ENCODE peak calls at places on chromosomes 2 and 18, in four cellular contexts. I is SK-MEL-5, V is fibroblast of the conjunctiva, Y is HFFc6. X is an unnamed sample.

GRCh38 chr2:67604360-67604759 is 207.2 kb downstream of the ETAA1 start:
- DNase-seq in I (no peak), Y (peak; percentile 25), V (no peak), X (no peak)

GRCh38 chr2:117718048-117718447 is 96.4 kb upstream of the DDX18 start:
- DNase-seq in V (no peak), Y (no peak), I (no peak), X (no peak)

GRCh38 chr2:240507060-240507777 is 50.6 kb downstream of the ANKMY1 start:
- DNase-seq in V (no peak), I (no peak), Y (no peak), X (no peak)

GRCh38 chr2:67694464-67694863 is 297.3 kb downstream of the ETAA1 start:
- DNase-seq in V (no peak), I (no peak), Y (no peak), X (no peak)

GRCh38 chr2:215808194-215808593 is 205.2 kb downstream of the MREG start:
- DNase-seq in I (peak; percentile 27), Y (no peak), V (no peak), X (no peak)

GRCh38 chr2:209696836-209697711 is 74.6 kb upstream of the UNC80 start:
- DNase-seq in V (no peak), I (no peak), Y (peak; percentile 13), X (no peak)

GRCh38 chr2:240462073-240462703 is 26.7 kb downstream of the GPC1 start:
- DNase-seq in I (no peak), Y (no peak), V (no peak), X (no peak)

GRCh38 chr2:220370764-220371163 is 743.3 kb downstream of the SLC4A3 start:
- DNase-seq in V (no peak), I (no peak), Y (peak; percentile 39), X (no peak)

GRCh38 chr2:182360012-182360662 is 66.7 kb downstream of the PDE1A start:
- DNase-seq in Y (no peak), I (no peak), V (peak; percentile 72), X (no peak)

GRCh38 chr18:12394428-12394827 is 13.3 kb upstream of the PRELID3A start:
- DNase-seq in Y (no peak), I (no peak), V (no peak), X (no peak)

GRCh38 chr2:143261986-143262784 is 133.0 kb downstream of the ARHGAP15 start:
- DNase-seq in Y (no peak), V (no peak), I (no peak), X (no peak)

GRCh38 chr2:240454031-240454901 is 18.8 kb downstream of the GPC1 start:
- DNase-seq in Y (no peak), I (no peak), V (no peak), X (no peak)

GRCh38 chr2:175600024-175600831 is 401.8 kb downstream of the LNPK start:
- DNase-seq in Y (peak; percentile 8), V (peak; percentile 74), I (no peak), X (no peak)

GRCh38 chr18:48613589-48613988 is 74.8 kb downstream of the CTIF start:
- DNase-seq in I (no peak), Y (no peak), V (no peak), X (no peak)

GRCh38 chr18:251572-251971 is 16.3 kb downstream of the THOC1 start:
- DNase-seq in V (no peak), Y (no peak), I (no peak), X (no peak)

GRCh38 chr2:237702439-237703397 is 75.3 kb downstream of the LRRFIP1 start:
- DNase-seq in V (no peak), I (no peak), Y (peak; percentile 48), X (no peak)

GRCh38 chr18:8615397-8616025 is 6.3 kb downstream of the RAB12 start:
- DNase-seq in I (no peak), Y (peak; percentile 89), V (peak; percentile 76), X (peak; percentile 40)

GRCh38 chr18:79530821-79531220 is 135.1 kb downstream of the NFATC1 start:
- DNase-seq in Y (no peak), I (no peak), V (no peak), X (no peak)

GRCh38 chr2:99641999-99642398 is 152.2 kb upstream of the REV1 start:
- DNase-seq in Y (no peak), I (no peak), V (no peak), X (no peak)

GRCh38 chr2:69032336-69032735 is 19.4 kb downstream of the ANTXR1 start:
- DNase-seq in I (no peak), V (no peak), Y (no peak), X (no peak)

GRCh38 chr18:78611869-78612268 is 367.7 kb upstream of the SALL3 start:
- DNase-seq in Y (no peak), I (no peak), V (no peak), X (no peak)